ENCODE peak calls at places on chromosomes 11 and 22, in ten cellular contexts. A is HCT116, H is mammary epithelial cell, W is fibroblast of lung, D is left ventricle myocardium inferior, F is AG04450, R is right atrium auricular region, L is heart right ventricle, P is esophagus squamous epithelium, E is ovary. S is an unnamed sample.

GRCh38 chr11:100151944-100152343 is 535.1 kb upstream of the ARHGAP42 start:
- DNase-seq in A (no peak), H (peak), W (no peak), D (no peak), F (no peak), R (no peak), L (no peak), P (no peak), E (no peak), S (no peak)

GRCh38 chr22:36571991-36572390 is 43.0 kb upstream of the EIF3D start:
- DNase-seq in A (no peak), H (no peak), W (no peak), D (no peak), F (no peak), R (no peak), L (no peak), P (no peak), E (no peak), S (no peak)

GRCh38 chr11:65058419-65059054 is at the start of gene NAALADL1:
- DNase-seq in A (no peak), H (no peak), W (no peak), D (no peak), F (no peak), R (no peak), L (no peak), P (no peak), E (no peak), S (no peak)

GRCh38 chr11:72770799-72771198 is 18.6 kb upstream of the ARAP1 start:
- DNase-seq in A (no peak), H (no peak), W (no peak), D (no peak), F (no peak), R (no peak), L (no peak), P (no peak), E (no peak), S (no peak)

GRCh38 chr22:50672471-50673230 is at the start of gene SHANK3:
- DNase-seq in A (no peak), H (no peak), W (no peak), D (peak), F (no peak), R (peak), L (peak), P (no peak), E (peak), S (no peak)

GRCh38 chr11:88042238-88043032 is 132.8 kb downstream of the RAB38 start:
- DNase-seq in A (no peak), H (no peak), W (no peak), D (no peak), F (no peak), R (no peak), L (no peak), P (no peak), E (no peak), S (peak)

GRCh38 chr22:45632791-45633515 is 38.7 kb upstream of the ATXN10 start:
- DNase-seq in A (no peak), H (peak), W (no peak), D (no peak), F (no peak), R (no peak), L (no peak), P (no peak), E (no peak), S (no peak)

GRCh38 chr22:33271390-33272161 is 213.4 kb upstream of the SYN3 start:
- DNase-seq in A (no peak), H (no peak), W (peak), D (peak), F (no peak), R (peak), L (peak), P (no peak), E (peak), S (no peak)

GRCh38 chr11:8699903-8700302 is 17.3 kb downstream of the RPL27A start:
- DNase-seq in A (no peak), H (peak), W (peak), D (no peak), F (no peak), R (no peak), L (no peak), P (no peak), E (no peak), S (no peak)

GRCh38 chr11:22031791-22032190 is 161.1 kb upstream of the ANO5 start:
- DNase-seq in A (no peak), H (no peak), W (no peak), D (no peak), F (no peak), R (no peak), L (no peak), P (no peak), E (no peak), S (no peak)

GRCh38 chr11:125170406-125171031 is 6.0 kb downstream of the PKNOX2 start:
- DNase-seq in A (no peak), H (no peak), W (peak), D (peak), F (peak), R (peak), L (peak), P (no peak), E (peak), S (peak)

GRCh38 chr11:119758291-119758690 is 29.3 kb upstream of the NECTIN1 start:
- DNase-seq in A (no peak), H (no peak), W (peak), D (no peak), F (no peak), R (no peak), L (no peak), P (no peak), E (no peak), S (no peak)

GRCh38 chr11:15333407-15333806 is 218.7 kb downstream of the INSC start:
- DNase-seq in A (no peak), H (no peak), W (no peak), D (no peak), F (no peak), R (no peak), L (no peak), P (no peak), E (no peak), S (no peak)

GRCh38 chr11:77776455-77776854 is 44.1 kb downstream of the RSF1 start:
- DNase-seq in A (peak), H (no peak), W (peak), D (no peak), F (no peak), R (no peak), L (no peak), P (no peak), E (no peak), S (no peak)

GRCh38 chr22:40534379-40535188 is 101.9 kb downstream of the MRTFA start:
- DNase-seq in A (no peak), H (peak), W (peak), D (no peak), F (no peak), R (no peak), L (no peak), P (no peak), E (no peak), S (no peak)

GRCh38 chr11:84817998-84818397 is 809.1 kb downstream of the DLG2 start:
- DNase-seq in A (no peak), H (peak), W (peak), D (no peak), F (no peak), R (no peak), L (no peak), P (no peak), E (no peak), S (no peak)

GRCh38 chr22:39985383-39986045 is 9.2 kb upstream of the FAM83F start:
- DNase-seq in A (no peak), H (peak), W (no peak), D (no peak), F (no peak), R (no peak), L (no peak), P (no peak), E (no peak), S (no peak)

GRCh38 chr11:36409152-36409713 is 100.8 kb downstream of the TRAF6 start:
- DNase-seq in A (no peak), H (no peak), W (no peak), D (no peak), F (no peak), R (no peak), L (peak), P (no peak), E (no peak), S (no peak)

GRCh38 chr22:37968452-37969251 is 15.2 kb downstream of the POLR2F start:
- DNase-seq in A (no peak), H (no peak), W (no peak), D (no peak), F (no peak), R (no peak), L (no peak), P (no peak), E (no peak), S (no peak)

GRCh38 chr22:41668971-41669911 is 19.4 kb downstream of the SNU13 start:
- DNase-seq in A (no peak), H (no peak), W (peak), D (no peak), F (peak), R (no peak), L (no peak), P (no peak), E (no peak), S (no peak)

GRCh38 chr11:63569570-63569969 is 6.4 kb upstream of the PLAAT2 start:
- DNase-seq in A (no peak), H (no peak), W (no peak), D (no peak), F (no peak), R (no peak), L (no peak), P (no peak), E (no peak), S (no peak)

GRCh38 chr11:63572026-63572688 is 9.0 kb upstream of the PLAAT2 start:
- DNase-seq in A (no peak), H (no peak), W (no peak), D (no peak), F (no peak), R (no peak), L (no peak), P (no peak), E (no peak), S (no peak)

GRCh38 chr11:63574856-63575602 is 11.8 kb upstream of the PLAAT2 start:
- DNase-seq in A (no peak), H (no peak), W (peak), D (peak), F (no peak), R (peak), L (peak), P (no peak), E (peak), S (no peak)

GRCh38 chr11:63573881-63574855 is 11.0 kb upstream of the PLAAT2 start:
- DNase-seq in A (no peak), H (peak), W (peak), D (peak), F (peak), R (no peak), L (peak), P (no peak), E (peak), S (peak)
- TF ChIP-seq CTCF in A (no peak), H (no peak), W (peak), D (peak), F (peak), R (peak), L (peak), P (no peak), E (no peak), S (no peak)

DNA sequence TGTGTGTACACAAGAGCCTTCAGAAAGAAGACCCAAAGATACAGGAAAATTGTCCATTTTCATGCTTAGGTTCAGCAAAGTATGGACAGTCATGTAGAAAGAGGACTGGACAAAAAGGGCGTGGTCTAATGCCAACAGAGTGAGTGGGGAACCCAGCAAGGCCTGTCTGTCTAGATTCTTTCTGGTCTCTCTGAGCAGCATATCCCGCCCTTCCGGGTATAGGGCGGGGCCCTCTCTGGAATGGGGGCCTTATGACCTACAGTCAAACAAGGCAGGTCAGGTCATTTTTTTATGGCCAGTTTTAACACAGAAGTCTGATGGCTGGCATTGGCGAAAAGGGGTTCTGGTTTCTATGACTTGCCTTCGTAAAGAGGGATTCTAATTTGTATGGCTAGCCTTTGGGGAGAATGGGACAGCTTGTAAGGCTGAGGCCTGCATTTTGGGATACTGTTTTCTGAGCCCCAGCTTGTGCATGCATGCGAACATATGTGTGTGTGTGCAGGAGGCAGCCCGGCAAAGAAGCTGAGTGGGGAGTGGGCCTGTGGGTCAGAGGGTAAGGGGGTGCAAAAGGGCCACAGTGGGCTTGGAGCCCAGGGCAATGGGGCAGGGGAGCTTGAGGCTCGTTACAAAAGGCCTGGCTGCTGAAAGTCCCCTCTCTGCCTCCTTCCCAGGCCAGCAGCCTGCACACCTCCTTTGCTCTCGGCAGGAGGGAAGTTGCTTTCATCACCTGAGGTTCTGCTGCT is 130.5 kb upstream of the B3GAT1 start:
- DNase-seq in A (peak), H (no peak), W (no peak), D (no peak), F (no peak), R (no peak), L (peak), P (no peak), E (no peak), S (no peak)
- H3K27ac ChIP-seq in A (no peak), H (no peak), W (no peak), D (no peak), F (no peak), R (no peak), L (no peak), P (no peak), E (no peak), S (peak)

DNA sequence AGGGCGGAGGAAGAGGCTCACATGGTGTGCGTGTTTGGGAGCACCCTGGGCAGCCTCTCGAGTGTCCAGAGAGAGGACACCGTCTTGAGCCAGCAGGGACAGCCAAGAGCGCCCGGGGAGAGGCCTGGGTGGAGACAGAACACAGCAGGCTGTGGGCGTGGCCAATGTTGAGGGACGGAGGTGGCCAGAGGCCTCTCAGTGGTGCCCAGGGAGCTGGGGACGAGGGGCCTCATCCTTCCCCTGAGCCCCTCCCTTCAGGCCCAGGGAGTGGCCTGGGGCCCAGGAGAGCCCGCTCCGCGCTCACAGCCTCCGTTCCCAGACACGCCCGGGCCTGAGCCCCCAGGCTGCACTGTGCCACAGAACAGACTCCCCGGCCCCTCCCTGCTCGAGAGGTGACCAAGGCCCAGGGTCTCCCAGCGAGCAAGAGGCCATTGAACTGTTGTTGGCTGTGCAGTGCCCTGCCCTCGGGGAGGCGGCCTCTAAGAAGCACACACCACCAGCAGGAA is 48.4 kb downstream of the CDKN1C start:
- DNase-seq in A (peak), H (no peak), W (peak), D (peak), F (no peak), R (peak), L (peak), P (no peak), E (peak), S (peak)
- TF ChIP-seq CTCF in A (peak), H (peak), W (peak), D (peak), F (peak), R (peak), L (peak), P (no peak), E (no peak), S (peak)

GRCh38 chr11:102343789-102344188 is 3.2 kb upstream of the BIRC2 start:
- DNase-seq in A (no peak), H (no peak), W (peak), D (no peak), F (no peak), R (no peak), L (no peak), P (no peak), E (no peak), S (no peak)

GRCh38 chr11:102347526-102348331 is 715 bp downstream of the BIRC2 start:
- DNase-seq in A (no peak), H (peak), W (peak), D (no peak), F (no peak), R (no peak), L (no peak), P (no peak), E (no peak), S (no peak)

GRCh38 chr11:102345923-102346322 is 1.1 kb upstream of the BIRC2 start:
- DNase-seq in A (peak), H (peak), W (peak), D (no peak), F (no peak), R (no peak), L (no peak), P (no peak), E (no peak), S (no peak)

GRCh38 chr11:102346748-102347525 is at the start of gene BIRC2:
- DNase-seq in A (peak), H (peak), W (peak), D (peak), F (peak), R (peak), L (peak), P (peak), E (peak), S (peak)

GRCh38 chr11:102346456-102346747 is 612 bp upstream of the BIRC2 start:
- DNase-seq in A (no peak), H (no peak), W (no peak), D (no peak), F (no peak), R (no peak), L (no peak), P (no peak), E (no peak), S (no peak)
- H3K27ac ChIP-seq in A (peak), H (peak), W (peak), D (peak), F (peak), R (peak), L (peak), P (peak), E (peak), S (peak)

GRCh38 chr11:71120346-71120963 is 131.9 kb downstream of the SHANK2 start:
- DNase-seq in A (peak), H (peak), W (peak), D (no peak), F (no peak), R (no peak), L (no peak), P (no peak), E (no peak), S (peak)
- TF ChIP-seq CTCF in A (peak), H (peak), W (peak), D (no peak), F (no peak), R (no peak), L (no peak), P (peak), E (no peak), S (peak)

GRCh38 chr22:23180893-23181762 is 819 bp downstream of the BCR start:
- DNase-seq in A (no peak), H (peak), W (no peak), D (peak), F (no peak), R (no peak), L (no peak), P (no peak), E (no peak), S (no peak)

GRCh38 chr22:23181763-23182288 is 1.5 kb downstream of the BCR start:
- DNase-seq in A (no peak), H (no peak), W (no peak), D (no peak), F (no peak), R (no peak), L (no peak), P (no peak), E (no peak), S (no peak)

GRCh38 chr22:23184100-23184763 is 3.9 kb downstream of the BCR start:
- DNase-seq in A (no peak), H (no peak), W (no peak), D (no peak), F (no peak), R (no peak), L (no peak), P (no peak), E (no peak), S (no peak)

GRCh38 chr22:23183107-23183698 is 2.9 kb downstream of the BCR start:
- DNase-seq in A (no peak), H (peak), W (peak), D (peak), F (no peak), R (peak), L (peak), P (no peak), E (peak), S (peak)

GRCh38 chr22:23182289-23183106 is 2.2 kb downstream of the BCR start:
- DNase-seq in A (no peak), H (peak), W (no peak), D (no peak), F (no peak), R (no peak), L (no peak), P (no peak), E (no peak), S (no peak)
- H3K27ac ChIP-seq in A (no peak), H (peak), W (no peak), D (peak), F (peak), R (peak), L (no peak), P (peak), E (no peak), S (peak)

S was measured in WERI-Rb-1.